ENCODE peak calls at places on chromosomes 4 and X, in nine cellular contexts. P, O, B, M, E, I, X, Q and U are unnamed samples.
A peak's percentile ranks its signal among the peaks of the same experiment; 100 is the strongest.

GRCh38 chr4:5036239-5036638 is 15.0 kb upstream of the STK32B start:
- DNase-seq in P (no peak), O (no peak), B (no peak), M (no peak), E (no peak), I (no peak), X (no peak), Q (no peak), U (no peak)

GRCh38 chrX:130523460-130524394 is 121.9 kb downstream of the RBMX2 start:
- DNase-seq in P (peak; percentile 69), O (peak; percentile 16), B (peak; percentile 47), M (peak; percentile 50), E (peak; percentile 14), I (peak; percentile 12), X (no peak), Q (no peak), U (no peak)

GRCh38 chr4:154490589-154491340 is 834 bp downstream of the DCHS2 start:
- DNase-seq in P (no peak), O (no peak), B (no peak), M (no peak), E (no peak), I (peak; percentile 61), X (no peak), Q (no peak), U (no peak)

GRCh38 chr4:91448668-91449330 is 855.0 kb upstream of the GRID2 start:
- DNase-seq in P (no peak), O (no peak), B (no peak), M (no peak), E (no peak), I (no peak), X (no peak), Q (no peak), U (no peak)

GRCh38 chr4:76854858-76855257 is 43.1 kb downstream of the SOWAHB start:
- DNase-seq in P (no peak), O (no peak), B (no peak), M (no peak), E (no peak), I (no peak), X (no peak), Q (no peak), U (no peak)

GRCh38 chr4:102761478-102761790 is 666 bp upstream of the MANBA start:
- DNase-seq in P (no peak), O (no peak), B (no peak), M (no peak), E (no peak), I (peak; percentile 32), X (no peak), Q (no peak), U (no peak)

GRCh38 chrX:118560380-118560932 is 64.8 kb downstream of the DOCK11 start:
- DNase-seq in P (no peak), O (no peak), B (no peak), M (no peak), E (no peak), I (no peak), X (no peak), Q (no peak), U (no peak)

GRCh38 chr4:83947811-83948210 is 411.9 kb downstream of the GPAT3 start:
- DNase-seq in P (no peak), O (no peak), B (no peak), M (no peak), E (no peak), I (no peak), X (no peak), Q (no peak), U (no peak)